ENCODE peak calls at places on chromosome 7, in eight cellular contexts. A is Panc1, L is tibial nerve, B is Peyer's patch, P is transverse colon, X is endothelial cell of umbilical vein, G is AG04450, J is uterus. W is an unnamed sample.

GRCh38 chr7:77802557-77803410 is 4.2 kb downstream of the PHTF2 start:
- DNase-seq in L (no peak), P (no peak), J (no peak), X (peak; percentile 41), A (no peak), B (no peak), G (no peak), W (no peak)

GRCh38 chr7:738241-738640 is 11.2 kb upstream of the PRKAR1B start:
- DNase-seq in L (no peak), B (no peak), P (no peak), X (no peak), J (no peak), G (no peak), A (no peak), W (no peak)

GRCh38 chr7:21358640-21359039 is 69.2 kb upstream of the SP4 start:
- DNase-seq in J (no peak), G (no peak), A (no peak), P (no peak), L (no peak), B (no peak), X (no peak), W (no peak)

GRCh38 chr7:143345428-143345900 is 17.0 kb downstream of the FAM131B start:
- DNase-seq in L (no peak), J (no peak), G (no peak), P (peak; percentile 70), A (no peak), B (peak; percentile 77), X (peak; percentile 55), W (no peak)

GRCh38 chr7:13627455-13627854 is 362.0 kb downstream of the ETV1 start:
- DNase-seq in L (no peak), A (no peak), X (no peak), P (no peak), G (no peak), J (no peak), B (no peak), W (no peak)

GRCh38 chr7:16028103-16028502 is 341.6 kb upstream of the MEOX2 start:
- DNase-seq in B (no peak), G (peak; percentile 82), J (no peak), L (no peak), A (no peak), X (peak; percentile 85), P (no peak), W (no peak)

GRCh38 chr7:88795553-88795952 is at the start of gene TEX47:
- DNase-seq in B (no peak), X (no peak), J (no peak), L (no peak), P (no peak), A (no peak), G (no peak), W (no peak)

GRCh38 chr7:2646680-2647571 is 15.1 kb downstream of the TTYH3 start:
- DNase-seq in A (no peak), G (no peak), X (no peak), J (no peak), P (no peak), B (no peak), L (no peak), W (peak; percentile 78)

GRCh38 chr7:32163141-32163806 is 93.1 kb upstream of the PDE1C start:
- DNase-seq in J (peak; percentile 78), X (peak; percentile 94), A (no peak), G (no peak), B (no peak), P (peak; percentile 26), L (peak; percentile 23), W (peak; percentile 87)

GRCh38 chr7:105837765-105838241 is 38.6 kb downstream of the ATXN7L1 start:
- DNase-seq in B (no peak), L (no peak), A (no peak), P (peak; percentile 22), X (no peak), J (no peak), G (no peak), W (no peak)

DNA sequence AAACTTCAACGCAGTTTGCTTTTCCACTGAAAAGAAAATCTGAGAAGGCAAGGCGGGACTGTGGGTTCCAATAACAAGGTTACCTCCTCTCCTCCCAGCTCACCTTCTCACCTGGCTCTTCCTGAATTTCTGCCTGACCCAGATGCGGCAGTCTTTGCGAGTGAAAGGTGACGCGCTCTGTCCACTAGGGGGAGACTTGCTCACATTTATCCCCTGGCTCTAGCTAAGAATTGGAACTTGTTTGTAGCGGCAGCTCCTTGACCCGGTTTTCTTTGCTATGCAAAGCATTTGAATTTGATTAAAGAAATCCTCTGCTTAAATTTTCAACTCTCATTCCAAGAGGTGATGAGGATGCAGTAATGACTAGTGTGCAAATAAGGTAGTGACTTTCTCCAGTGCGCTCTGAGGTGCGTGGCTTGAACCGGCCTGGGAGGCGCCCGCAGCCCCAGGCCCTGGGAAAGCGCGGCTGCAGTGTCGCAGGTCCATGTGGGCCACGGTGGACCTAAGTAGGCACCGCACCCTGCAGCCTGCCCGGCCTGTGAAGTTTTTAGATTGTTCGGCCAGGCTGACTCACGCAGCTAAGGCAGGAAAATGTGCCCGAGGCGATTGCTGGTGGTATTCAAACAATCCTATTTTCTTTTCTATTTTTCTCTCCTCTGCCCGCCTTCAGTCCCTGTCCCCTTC is 336.9 kb upstream of the NPSR1 start:
- DNase-seq in L (peak; percentile 15), B (no peak), P (peak; percentile 68), A (peak; percentile 58), X (peak; percentile 79), G (peak; percentile 27), J (peak; percentile 22), W (peak; percentile 83)
- TF ChIP-seq CTCF in L (peak; percentile 50), B (no peak), P (peak; percentile 68), A (peak; percentile 96), X (peak; percentile 86), G (peak; percentile 92), J (peak; percentile 57), W (peak; percentile 96)

GRCh38 chr7:140237390-140237789 is 60.6 kb upstream of the KDM7A start:
- DNase-seq in L (no peak), G (no peak), A (no peak), P (no peak), B (no peak), J (no peak), X (no peak), W (no peak)

GRCh38 chr7:140245611-140246105 is 68.9 kb upstream of the KDM7A start:
- DNase-seq in G (no peak), X (no peak), B (no peak), L (no peak), P (no peak), A (no peak), J (no peak), W (no peak)

GRCh38 chr7:140239653-140239935 is 62.8 kb upstream of the KDM7A start:
- DNase-seq in P (peak; percentile 69), G (no peak), X (no peak), A (no peak), J (no peak), B (no peak), L (no peak), W (no peak)

GRCh38 chr7:140238778-140239652 is 62.2 kb upstream of the KDM7A start:
- DNase-seq in G (no peak), X (no peak), L (no peak), B (peak; percentile 86), J (no peak), P (peak; percentile 92), A (no peak), W (no peak)

GRCh38 chr7:140242057-140243031 is 65.6 kb upstream of the KDM7A start:
- DNase-seq in P (peak; percentile 62), J (no peak), X (peak; percentile 21), G (no peak), A (no peak), B (peak; percentile 70), L (no peak), W (no peak)
- H3K27ac ChIP-seq in P (peak overlapping the region; percentile 84), J (no peak overlapping the region), X (no peak overlapping the region), G (no peak overlapping the region), A (no peak overlapping the region), B (no peak overlapping the region), L (no peak overlapping the region), W (no peak overlapping the region)

GRCh38 chr7:6554848-6555247 is 3.6 kb upstream of the GRID2IP start:
- DNase-seq in G (no peak), J (no peak), X (no peak), B (no peak), P (no peak), L (no peak), A (no peak), W (no peak)

GRCh38 chr7:6556196-6556595 is 4.9 kb upstream of the GRID2IP start:
- DNase-seq in P (peak; percentile 17), B (no peak), A (no peak), J (no peak), L (no peak), G (no peak), X (no peak), W (no peak)

GRCh38 chr7:6559896-6560295 is 8.6 kb upstream of the GRID2IP start:
- DNase-seq in G (no peak), P (no peak), J (no peak), A (no peak), X (no peak), L (no peak), B (no peak), W (no peak)

GRCh38 chr7:6553460-6554044 is 2.3 kb upstream of the GRID2IP start:
- DNase-seq in A (no peak), P (no peak), G (no peak), J (no peak), X (no peak), B (no peak), L (no peak), W (no peak)

DNA sequence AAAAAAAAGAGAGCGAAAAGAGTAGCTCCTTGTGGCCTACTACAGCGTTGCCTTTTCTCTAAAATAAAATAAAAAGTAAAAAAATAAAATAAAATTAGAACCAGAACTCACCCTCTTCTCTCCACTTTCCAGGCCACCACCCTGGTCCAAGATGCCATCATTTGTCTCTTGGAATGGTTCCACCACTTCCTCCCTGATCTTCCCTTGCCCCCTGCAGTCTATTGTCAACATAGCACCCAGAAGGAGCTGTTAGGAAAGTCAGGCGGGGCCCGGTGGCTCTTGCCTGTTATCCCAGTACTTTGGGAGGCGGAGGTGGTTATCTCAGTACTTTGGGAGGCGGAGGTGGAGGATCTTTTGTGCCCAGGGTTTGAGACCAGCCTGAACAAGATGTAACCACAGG is 7.6 kb upstream of the GRID2IP start:
- DNase-seq in G (no peak), X (no peak), L (no peak), P (peak; percentile 29), J (no peak), B (no peak), A (no peak), W (peak; percentile 62)
- TF ChIP-seq CTCF in G (peak; percentile 49), X (peak; percentile 8), L (peak; percentile 23), P (no peak), J (no peak), B (no peak), A (no peak), W (peak; percentile 29)

DNA sequence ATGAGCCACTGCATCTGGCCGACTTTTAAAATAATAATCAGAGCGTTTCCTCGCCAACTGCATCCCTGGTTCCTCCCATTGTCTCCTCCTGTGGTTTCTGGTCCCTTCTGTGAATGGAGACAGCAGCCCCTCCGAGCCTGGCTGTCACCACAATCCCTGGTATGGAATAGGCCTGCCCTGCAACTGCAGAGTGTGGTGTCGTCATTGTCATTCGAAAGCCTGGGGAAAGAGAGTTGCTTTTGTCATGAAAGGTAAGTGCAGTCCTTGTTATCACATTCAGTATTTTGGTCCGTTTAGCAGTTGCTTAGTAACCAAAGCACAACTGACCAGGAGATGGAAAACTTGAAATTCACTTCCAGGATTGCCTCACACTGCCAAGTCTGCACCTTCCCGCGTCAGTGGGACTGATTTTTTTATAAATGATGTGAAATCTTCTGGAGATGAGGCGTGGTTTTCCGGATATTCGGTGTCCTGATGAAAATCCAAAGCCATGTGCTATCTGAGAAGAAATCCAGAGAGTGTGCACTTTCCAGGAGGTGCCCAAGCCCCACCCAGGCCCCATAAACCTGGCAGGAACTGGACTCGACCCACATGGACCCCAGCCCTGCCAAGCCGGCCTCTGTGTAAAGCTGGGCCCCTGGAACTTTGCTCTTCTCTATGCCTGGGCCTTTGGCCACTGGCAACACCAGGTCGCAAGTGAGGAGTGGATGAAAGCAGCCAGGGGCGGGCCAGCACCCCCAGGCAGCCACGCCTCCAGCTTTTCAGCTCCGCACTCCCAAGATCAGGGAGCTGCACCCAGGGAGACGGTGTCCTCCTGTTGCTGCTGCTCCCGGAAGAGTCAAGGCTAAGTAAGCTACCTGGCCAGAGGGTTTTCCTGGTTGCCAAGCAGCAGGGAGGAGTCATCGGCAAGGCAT is 133.7 kb upstream of the SH2B2 start:
- DNase-seq in A (no peak), X (peak; percentile 22), J (peak; percentile 42), P (no peak), B (peak; percentile 67), G (no peak), L (no peak), W (peak; percentile 98)
- H3K27ac ChIP-seq in A (no peak overlapping the region), X (no peak overlapping the region), J (peak overlapping the region; percentile 55), P (peak overlapping the region; percentile 58), B (no peak overlapping the region), G (no peak overlapping the region), L (no peak overlapping the region), W (peak overlapping the region; percentile 98)